ENCODE peak calls at places on chromosome 2, in eight cellular contexts. F is astrocyte of the spinal cord, P is left ventricle myocardium inferior, G is fibroblast of pulmonary artery, O is AG04450, L is Peyer's patch, U is HFFc6, N is fibroblast of the aortic adventitia. Z is an unnamed sample.

GRCh38 chr2:171227066-171227782 is 66.5 kb upstream of the TLK1 start:
- DNase-seq in U (peak), P (no peak), L (no peak), O (no peak), N (peak), F (peak), G (no peak), Z (no peak)

GRCh38 chr2:144524190-144524957 is 4.5 kb upstream of the ZEB2 start:
- DNase-seq in L (peak), P (peak), N (peak), O (no peak), G (no peak), U (no peak), F (peak), Z (no peak)

GRCh38 chr2:201191132-201191875 is 8.4 kb downstream of the CASP10 start:
- DNase-seq in N (peak), O (no peak), G (peak), U (no peak), P (no peak), F (no peak), L (no peak), Z (no peak)

GRCh38 chr2:49069829-49070228 is 84.5 kb downstream of the FSHR start:
- DNase-seq in P (no peak), N (no peak), G (no peak), F (no peak), U (no peak), O (no peak), L (no peak), Z (no peak)

GRCh38 chr2:181670632-181671031 is 9.7 kb downstream of the NEUROD1 start:
- DNase-seq in P (no peak), L (no peak), F (no peak), U (no peak), G (no peak), N (no peak), O (no peak), Z (no peak)

GRCh38 chr2:62467475-62468321 is 38.3 kb downstream of the TMEM17 start:
- DNase-seq in P (peak), G (peak), F (peak), O (no peak), U (no peak), N (peak), L (no peak), Z (no peak)

GRCh38 chr2:134883552-134884293 is 34.9 kb upstream of the CCNT2 start:
- DNase-seq in O (no peak), P (no peak), U (no peak), L (no peak), G (no peak), F (no peak), N (no peak), Z (no peak)

GRCh38 chr2:240812721-240813120 is 7.3 kb downstream of the KIF1A start:
- DNase-seq in F (no peak), O (no peak), U (no peak), G (no peak), N (no peak), L (peak), P (peak), Z (no peak)

GRCh38 chr2:165794520-165794882 is 454 bp upstream of the GALNT3 start:
- DNase-seq in P (peak), L (no peak), G (peak), F (peak), O (no peak), U (peak), N (peak), Z (no peak)

GRCh38 chr2:174798801-174799200 is 34.5 kb upstream of the CHRNA1 start:
- DNase-seq in N (no peak), P (no peak), G (no peak), F (no peak), O (no peak), U (no peak), L (no peak), Z (no peak)

GRCh38 chr2:168843253-168843652 is 40.8 kb downstream of the NOSTRIN start:
- DNase-seq in U (no peak), P (no peak), L (no peak), N (no peak), O (no peak), G (no peak), F (no peak), Z (no peak)

GRCh38 chr2:18749912-18750526 is 160.7 kb upstream of the NT5C1B start:
- DNase-seq in P (no peak), F (peak), U (peak), L (no peak), G (peak), O (no peak), N (peak), Z (no peak)

GRCh38 chr2:28896906-28897305 is 2.4 kb downstream of the WDR43 start:
- DNase-seq in G (peak), U (peak), F (peak), P (no peak), O (no peak), L (no peak), N (peak), Z (no peak)

GRCh38 chr2:219916761-219917160 is 289.3 kb downstream of the SLC4A3 start:
- DNase-seq in G (no peak), P (no peak), O (no peak), F (no peak), L (no peak), U (no peak), N (no peak), Z (no peak)

GRCh38 chr2:190853659-190854386 is 26.8 kb upstream of the GLS start:
- DNase-seq in N (peak), G (peak), F (no peak), P (no peak), L (no peak), O (no peak), U (no peak), Z (no peak)

GRCh38 chr2:54063967-54064535 is 51.4 kb upstream of the ACYP2 start:
- DNase-seq in U (no peak), F (no peak), L (no peak), P (peak), O (no peak), N (no peak), G (no peak), Z (no peak)

GRCh38 chr2:47785986-47786385 is 3.0 kb downstream of the MSH6 start:
- DNase-seq in F (no peak), O (no peak), P (no peak), N (no peak), L (no peak), G (no peak), U (no peak), Z (no peak)

GRCh38 chr2:47782557-47783490 is at the start of gene MSH6:
- DNase-seq in U (peak), L (peak), N (peak), F (peak), P (peak), O (peak), G (peak), Z (peak)

GRCh38 chr2:47784349-47784851 is 1.5 kb downstream of the MSH6 start:
- DNase-seq in O (no peak), U (no peak), L (peak), G (peak), N (peak), F (peak), P (no peak), Z (no peak)

GRCh38 chr2:47779416-47779790 is 3.5 kb upstream of the MSH6 start:
- DNase-seq in L (no peak), N (no peak), F (no peak), O (no peak), G (no peak), P (no peak), U (no peak), Z (no peak)

GRCh38 chr2:47783491-47784330 is 766 bp downstream of the MSH6 start:
- DNase-seq in O (no peak), G (peak), N (peak), U (peak), P (peak), L (peak), F (peak), Z (no peak)
- TF ChIP-seq CTCF in O (no peak), G (no peak), N (no peak), U (peak), P (no peak), L (no peak), F (peak), Z (no peak)

GRCh38 chr2:84515788-84516187 is 510 bp upstream of the DNAH6 start:
- DNase-seq in F (no peak), P (no peak), U (no peak), G (no peak), O (no peak), L (no peak), N (no peak), Z (no peak)

GRCh38 chr2:84516234-84516986 is at the start of gene DNAH6:
- DNase-seq in P (peak), L (peak), F (peak), G (peak), U (peak), O (peak), N (peak), Z (peak)

GRCh38 chr2:84519332-84519957 is 3.1 kb downstream of the DNAH6 start:
- DNase-seq in P (no peak), L (no peak), O (no peak), N (no peak), G (no peak), U (no peak), F (no peak), Z (no peak)
- TF ChIP-seq CTCF in P (no peak), L (no peak), O (no peak), N (no peak), G (no peak), U (no peak), F (no peak), Z (no peak)

GRCh38 chr2:192357216-192357615 is 162.5 kb upstream of the TMEFF2 start:
- DNase-seq in O (no peak), P (no peak), L (no peak), U (no peak), F (no peak), N (no peak), G (no peak), Z (no peak)

DNA sequence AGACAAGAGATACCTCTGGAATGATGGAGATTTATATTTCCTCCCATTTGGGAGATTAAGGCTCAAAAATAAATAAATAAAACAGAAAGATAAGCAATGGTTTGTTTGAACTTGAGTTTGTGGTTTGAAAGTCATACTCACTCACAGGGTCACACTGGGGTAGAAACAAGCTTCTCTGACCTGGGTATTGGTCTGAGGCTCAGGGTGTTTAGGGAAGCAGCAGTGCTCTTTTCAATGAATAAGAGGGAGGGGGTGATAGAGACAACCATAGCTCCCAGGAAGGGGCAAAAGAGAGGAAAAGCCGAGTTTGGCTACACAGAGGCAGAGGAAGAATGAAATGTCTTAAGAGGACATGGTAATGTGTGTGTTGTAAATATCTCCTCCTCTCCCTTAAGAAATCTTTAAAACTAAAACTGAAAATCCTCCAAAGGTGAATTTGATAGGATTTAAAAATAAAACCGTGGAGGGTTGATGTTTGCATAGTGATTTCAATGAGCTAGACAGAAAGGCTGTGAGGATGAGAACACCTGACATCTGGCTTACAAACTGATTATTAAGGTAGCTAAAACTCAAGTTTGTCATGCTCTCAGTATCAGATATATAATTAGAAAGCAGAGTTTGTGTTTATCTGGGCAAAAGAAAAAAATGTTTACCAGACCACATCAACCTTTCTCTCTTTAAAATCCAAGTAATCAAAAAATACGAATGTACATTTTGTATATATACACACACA is 159.9 kb upstream of the TMEFF2 start:
- DNase-seq in N (no peak), O (no peak), F (no peak), U (no peak), G (no peak), L (no peak), P (no peak), Z (no peak)
- TF ChIP-seq CTCF in N (no peak), O (no peak), F (no peak), U (no peak), G (no peak), L (no peak), P (no peak), Z (no peak)

GRCh38 chr2:15796543-15796942 is 143.8 kb upstream of the MYCN start:
- DNase-seq in N (no peak), O (no peak), U (no peak), G (no peak), L (no peak), F (no peak), P (no peak), Z (no peak)

GRCh38 chr2:15798716-15799431 is 141.5 kb upstream of the MYCN start:
- DNase-seq in N (no peak), O (no peak), L (no peak), G (no peak), F (no peak), P (no peak), U (no peak), Z (no peak)

GRCh38 chr2:15797231-15797945 is 143.0 kb upstream of the MYCN start:
- DNase-seq in N (no peak), L (no peak), F (no peak), U (no peak), P (no peak), O (no peak), G (no peak), Z (no peak)

GRCh38 chr2:15799432-15799827 is 140.9 kb upstream of the MYCN start:
- DNase-seq in P (no peak), O (no peak), F (no peak), G (no peak), U (no peak), N (no peak), L (no peak), Z (no peak)

DNA sequence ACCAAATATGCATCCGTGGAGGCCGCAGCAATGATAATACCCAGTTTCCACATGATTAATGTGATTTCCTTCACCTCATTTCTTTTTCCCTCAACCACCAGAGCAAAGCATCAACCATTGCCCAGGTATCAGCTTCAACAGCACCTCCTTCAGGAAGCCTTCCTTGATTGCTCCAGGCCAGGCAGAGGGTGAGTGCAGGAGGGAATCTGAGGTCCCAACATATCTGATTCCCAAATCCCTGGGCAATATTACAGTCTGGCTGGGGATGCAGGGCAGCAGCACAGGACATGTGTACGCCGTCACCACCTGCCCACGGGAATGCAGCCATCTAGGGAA is 142.4 kb upstream of the MYCN start:
- DNase-seq in N (no peak), O (no peak), L (no peak), F (no peak), G (no peak), P (no peak), U (no peak), Z (no peak)
- TF ChIP-seq CTCF in N (no peak), O (no peak), L (no peak), F (no peak), G (no peak), P (no peak), U (no peak), Z (no peak)

GRCh38 chr2:17133052-17133671 is 385.1 kb downstream of the RAD51AP2 start:
- DNase-seq in F (no peak), N (no peak), U (no peak), O (no peak), G (no peak), P (no peak), L (no peak), Z (no peak)

GRCh38 chr2:17136895-17137294 is 381.3 kb downstream of the RAD51AP2 start:
- DNase-seq in O (no peak), N (peak), P (no peak), U (no peak), F (no peak), L (no peak), G (no peak), Z (no peak)

GRCh38 chr2:17136231-17136630 is 382.0 kb downstream of the RAD51AP2 start:
- DNase-seq in N (no peak), O (no peak), G (no peak), F (no peak), L (no peak), U (no peak), P (no peak), Z (no peak)

GRCh38 chr2:17135619-17136018 is 382.6 kb downstream of the RAD51AP2 start:
- DNase-seq in O (no peak), L (no peak), F (no peak), U (no peak), G (no peak), P (no peak), N (no peak), Z (no peak)
- TF ChIP-seq CTCF in O (no peak), L (no peak), F (no peak), U (no peak), G (no peak), P (no peak), N (no peak), Z (no peak)

Z was measured in AG09319.